ENCODE peak calls at places on chromosomes 13 and 19, in eight cellular contexts. N is retina; I is activated CD8-positive, alpha-beta memory T cell treated with anti-CD3 and anti-CD28 coated beads for 1 hour; A is stimulated activated CD8-positive, alpha-beta memory T cell treated with anti-CD3 and anti-CD28 coated beads, Interleukin-15, amount 100 ng/mL, for 24 hours; T is AG10803; X is tibial artery; W is sigmoid colon; S is stimulated activated CD4-positive, alpha-beta T cell treated with anti-CD3 and anti-CD28 coated beads, TNF-alpha, amount 100 ng/mL, for 48 hours. B is an unnamed sample.

GRCh38 chr19:4606921-4607678 is 32.2 kb upstream of the TNFAIP8L1 start:
- DNase-seq in N (peak; percentile 92), S (no peak), A (no peak), I (no peak), W (no peak), T (no peak), X (no peak), B (no peak)

GRCh38 chr19:388691-389090 is 20.3 kb downstream of the C2CD4C start:
- DNase-seq in I (no peak), X (no peak), T (no peak), S (no peak), W (no peak), N (no peak), A (no peak), B (no peak)

GRCh38 chr19:48540110-48540509 is 11.9 kb upstream of the SULT2B1 start:
- DNase-seq in S (no peak), N (peak; percentile 17), W (no peak), T (no peak), X (no peak), A (no peak), I (no peak), B (no peak)

GRCh38 chr13:30334663-30335386 is 27.5 kb upstream of the KATNAL1 start:
- DNase-seq in T (no peak), N (peak; percentile 34), S (no peak), X (no peak), W (no peak), A (no peak), I (no peak), B (no peak)

GRCh38 chr19:39506944-39507714 is 7.8 kb upstream of the SELENOV start:
- DNase-seq in W (no peak), N (peak; percentile 88), S (peak; percentile 37), X (no peak), I (no peak), A (peak; percentile 31), T (peak; percentile 51), B (no peak)

GRCh38 chr19:10045371-10045770 is 32.1 kb downstream of the RDH8 start:
- DNase-seq in N (no peak), I (no peak), S (no peak), W (no peak), A (no peak), X (no peak), T (no peak), B (no peak)

GRCh38 chr19:11578342-11579142 is 1.1 kb upstream of the ACP5 start:
- DNase-seq in W (peak; percentile 80), A (no peak), I (no peak), X (peak; percentile 65), S (no peak), T (no peak), N (peak; percentile 58), B (no peak)

GRCh38 chr19:50548191-50549058 is 19.8 kb downstream of the LRRC4B start:
- DNase-seq in W (no peak), X (no peak), I (no peak), N (no peak), S (no peak), T (no peak), A (no peak), B (no peak)

GRCh38 chr13:75372923-75373841 is 108.8 kb downstream of the TBC1D4 start:
- DNase-seq in A (no peak), X (no peak), S (no peak), I (no peak), W (no peak), N (peak; percentile 13), T (no peak), B (no peak)

GRCh38 chr13:97182065-97182890 is 39.9 kb upstream of the MBNL2 start:
- DNase-seq in I (no peak), S (no peak), X (no peak), A (no peak), N (no peak), W (no peak), T (no peak), B (no peak)

GRCh38 chr19:40692212-40692551 is 1.7 kb upstream of the NUMBL start:
- DNase-seq in I (no peak), A (no peak), X (no peak), N (no peak), S (no peak), T (no peak), W (no peak), B (no peak)

GRCh38 chr13:80348308-80348707 is 7.4 kb upstream of the SPRY2 start:
- DNase-seq in I (no peak), A (no peak), X (no peak), W (no peak), S (no peak), T (no peak), N (no peak), B (no peak)

GRCh38 chr13:75359266-75359665 is 122.7 kb downstream of the TBC1D4 start:
- DNase-seq in I (no peak), A (no peak), S (no peak), T (peak; percentile 92), N (no peak), X (no peak), W (no peak), B (no peak)

GRCh38 chr13:32840113-32840512 is 176.1 kb upstream of the KL start:
- DNase-seq in A (no peak), X (no peak), S (no peak), W (no peak), I (no peak), N (no peak), T (no peak), B (no peak)

GRCh38 chr13:34779171-34779570 is 162.9 kb upstream of the NBEA start:
- DNase-seq in A (no peak), X (no peak), W (no peak), S (no peak), I (no peak), T (no peak), N (no peak), B (no peak)

GRCh38 chr19:28334419-28334818 is 878.5 kb downstream of the UQCRFS1 start:
- DNase-seq in N (no peak), I (no peak), A (no peak), W (no peak), S (no peak), T (no peak), X (no peak), B (no peak)

GRCh38 chr19:32945260-32945659 is 26.5 kb downstream of the CEP89 start:
- DNase-seq in W (no peak), T (no peak), X (no peak), I (no peak), A (no peak), N (no peak), S (no peak), B (no peak)

GRCh38 chr19:28862238-28862637 is 350.7 kb downstream of the UQCRFS1 start:
- DNase-seq in I (no peak), A (no peak), N (no peak), T (no peak), X (no peak), W (no peak), S (no peak), B (no peak)

GRCh38 chr19:54662730-54663129 is at the start of gene LILRB4:
- DNase-seq in W (peak; percentile 74), I (no peak), S (no peak), N (no peak), X (peak; percentile 52), A (no peak), T (no peak), B (no peak)